ENCODE peak calls at places on chromosome 15, in seven cellular contexts. V, Y, R, A, N, L and M are unnamed samples.

GRCh38 chr15:44216958-44217357 is 21.9 kb upstream of the FRMD5 start:
- DNase-seq in V (no peak), Y (no peak), R (no peak), A (no peak), N (no peak), L (no peak), M (no peak)

GRCh38 chr15:75114796-75115195 is 86.9 kb upstream of the C15orf39 start:
- DNase-seq in V (peak), Y (no peak), R (no peak), A (no peak), N (no peak), L (no peak), M (no peak)

GRCh38 chr15:56774356-56774755 is 41.0 kb upstream of the ZNF280D start:
- DNase-seq in V (no peak), Y (no peak), R (no peak), A (no peak), N (no peak), L (no peak), M (no peak)

GRCh38 chr15:58292761-58293175 is 139.0 kb upstream of the LIPC start:
- DNase-seq in V (no peak), Y (no peak), R (no peak), A (no peak), N (no peak), L (no peak), M (no peak)

GRCh38 chr15:50726315-50726714 is 39.2 kb downstream of the SPPL2A start:
- DNase-seq in V (no peak), Y (no peak), R (no peak), A (no peak), N (no peak), L (no peak), M (no peak)

GRCh38 chr15:75228787-75229186 is 27.1 kb downstream of the C15orf39 start:
- DNase-seq in V (peak), Y (no peak), R (no peak), A (no peak), N (no peak), L (no peak), M (no peak)

GRCh38 chr15:31079519-31079918 is 22.0 kb downstream of the TRPM1 start:
- DNase-seq in V (no peak), Y (no peak), R (no peak), A (no peak), N (no peak), L (no peak), M (no peak)

GRCh38 chr15:43958894-43959330 is 132.1 kb downstream of the WDR76 start:
- DNase-seq in V (no peak), Y (no peak), R (no peak), A (no peak), N (no peak), L (no peak), M (peak)

GRCh38 chr15:93028632-93029612 is 60.1 kb downstream of the RGMA start:
- DNase-seq in V (no peak), Y (peak), R (peak), A (no peak), N (peak), L (peak), M (peak)

GRCh38 chr15:92617197-92618037 is 38.2 kb downstream of the FAM174B start:
- DNase-seq in V (no peak), Y (no peak), R (no peak), A (peak), N (no peak), L (peak), M (no peak)

GRCh38 chr15:63022663-63023062 is 19.9 kb upstream of the TPM1 start:
- DNase-seq in V (no peak), Y (no peak), R (no peak), A (no peak), N (no peak), L (no peak), M (no peak)

GRCh38 chr15:70778258-70779076 is 15.1 kb upstream of the UACA start:
- DNase-seq in V (no peak), Y (no peak), R (no peak), A (no peak), N (no peak), L (no peak), M (no peak)

GRCh38 chr15:43127752-43128151 is 5.6 kb upstream of the TMEM62 start:
- DNase-seq in V (no peak), Y (no peak), R (no peak), A (no peak), N (no peak), L (no peak), M (no peak)

GRCh38 chr15:87416591-87417257 is 839.8 kb downstream of the NTRK3 start:
- DNase-seq in V (no peak), Y (no peak), R (no peak), A (no peak), N (no peak), L (no peak), M (no peak)

GRCh38 chr15:94383041-94383440 is 151.7 kb downstream of the MCTP2 start:
- DNase-seq in V (no peak), Y (no peak), R (no peak), A (no peak), N (no peak), L (no peak), M (no peak)

GRCh38 chr15:81312790-81313543 is 11.0 kb downstream of the STARD5 start:
- DNase-seq in V (no peak), Y (no peak), R (no peak), A (no peak), N (no peak), L (no peak), M (no peak)

GRCh38 chr15:31930967-31931366 is 99.3 kb upstream of the CHRNA7 start:
- DNase-seq in V (no peak), Y (no peak), R (no peak), A (no peak), N (no peak), L (no peak), M (no peak)

GRCh38 chr15:50996641-50997040 is 88.2 kb downstream of the AP4E1 start:
- DNase-seq in V (no peak), Y (no peak), R (no peak), A (no peak), N (no peak), L (no peak), M (no peak)

GRCh38 chr15:66072616-66073361 is 180.8 kb downstream of the MEGF11 start:
- DNase-seq in V (peak), Y (no peak), R (no peak), A (no peak), N (no peak), L (no peak), M (no peak)

GRCh38 chr15:67050062-67050461 is 15.3 kb upstream of the SMAD3 start:
- DNase-seq in V (no peak), Y (no peak), R (no peak), A (no peak), N (no peak), L (no peak), M (no peak)

GRCh38 chr15:63946524-63947065 is 99.7 kb downstream of the DAPK2 start:
- DNase-seq in V (no peak), Y (no peak), R (no peak), A (no peak), N (no peak), L (no peak), M (no peak)

GRCh38 chr15:78308422-78309021 is 9.1 kb upstream of the SKIC8 start:
- DNase-seq in V (no peak), Y (peak), R (peak), A (peak), N (peak), L (peak), M (peak)

GRCh38 chr15:63466378-63467192 is 37.8 kb upstream of the USP3 start:
- DNase-seq in V (no peak), Y (peak), R (no peak), A (peak), N (peak), L (peak), M (peak)